ENCODE peak calls at places on chromosomes 7 and 10, in four cellular contexts. L, U, F and K are unnamed samples. For H3K36me3, the result is how much of the 10 kb centered on the place peaks cover.

GRCh38 chr10:119769886-119770285 is 44.0 kb downstream of the INPP5F start:
- DNase-seq in L (no peak), F (no peak), U (no peak), K (no peak)

GRCh38 chr7:112147752-112148435 is 58.3 kb downstream of the DOCK4 start:
- DNase-seq in L (no peak), F (no peak), U (no peak), K (no peak)

GRCh38 chr10:103554488-103555320 is 61.2 kb downstream of the NEURL1 start:
- DNase-seq in F (no peak), U (peak), L (peak), K (no peak)

GRCh38 chr7:66206116-66206908 is 1.2 kb downstream of the TPST1 start:
- DNase-seq in L (no peak), U (no peak), F (no peak), K (no peak)

GRCh38 chr10:1420663-1421362 is 316.5 kb downstream of the ADARB2 start:
- DNase-seq in U (peak), L (peak), F (peak), K (peak)

GRCh38 chr7:22551768-22552513 is 52.0 kb upstream of the STEAP1B start:
- DNase-seq in L (no peak), F (no peak), U (no peak), K (no peak)

GRCh38 chr10:47264797-47265281 is 35.2 kb upstream of the GDF10 start:
- DNase-seq in U (no peak), F (no peak), L (peak), K (no peak)

GRCh38 chr10:16297652-16298051 is 139.2 kb upstream of the PTER start:
- DNase-seq in F (no peak), L (no peak), U (no peak), K (no peak)

GRCh38 chr7:85135931-85136330 is 50.9 kb downstream of the SEMA3D start:
- DNase-seq in L (no peak), U (no peak), F (no peak), K (no peak)

GRCh38 chr7:151131622-151132293 is 35.7 kb downstream of the GBX1 start:
- DNase-seq in L (no peak), F (no peak), U (no peak), K (no peak)

DNA sequence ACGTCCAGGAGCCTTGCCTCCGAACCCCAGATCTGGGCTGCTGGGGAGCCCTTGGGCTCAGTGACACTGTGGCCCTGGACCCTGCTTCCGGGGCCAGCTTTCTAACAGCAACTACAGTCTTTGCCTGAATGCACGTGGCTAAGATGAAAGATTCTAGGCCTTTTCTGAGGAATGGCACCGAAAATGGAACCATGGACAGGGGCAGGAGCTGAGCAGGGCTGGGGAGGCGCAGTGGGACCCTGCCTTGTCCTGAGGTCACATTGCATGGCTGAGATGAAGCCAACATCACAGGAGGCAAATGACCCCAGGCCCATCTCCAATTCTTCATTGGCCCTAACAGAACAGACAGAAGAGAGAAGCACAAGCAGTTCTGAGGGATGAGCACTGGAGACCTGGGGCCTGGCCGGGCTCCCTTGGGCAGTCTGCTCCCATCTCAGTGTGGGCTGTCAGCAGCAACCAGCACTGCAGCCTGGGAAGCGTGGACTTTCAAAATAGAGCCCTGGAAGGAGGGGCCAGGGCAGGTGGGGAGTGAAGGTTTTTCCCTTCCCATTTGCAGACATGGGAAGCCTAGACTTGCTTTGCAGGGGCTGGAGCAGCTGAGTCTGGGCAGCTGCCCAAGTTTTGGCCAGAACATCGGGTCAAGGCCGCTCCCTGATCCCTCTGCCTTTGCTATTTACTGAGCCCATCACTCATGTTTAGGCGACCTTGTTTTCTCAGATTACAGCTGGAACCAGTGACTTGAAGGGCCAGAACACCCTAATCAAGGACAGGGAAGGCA is 114.4 kb upstream of the TCERG1L start:
- DNase-seq in U (no peak), F (no peak), L (no peak), K (no peak)
- TF ChIP-seq REST in U (no peak), F (no peak), L (peak), K (peak)

GRCh38 chr7:7738177-7738576 is 19.8 kb upstream of the RPA3 start:
- DNase-seq in F (no peak), U (no peak), L (no peak), K (no peak)
- H3K36me3 ChIP-seq in F (under half), U (under half), L (under half), K (under half)

DNA sequence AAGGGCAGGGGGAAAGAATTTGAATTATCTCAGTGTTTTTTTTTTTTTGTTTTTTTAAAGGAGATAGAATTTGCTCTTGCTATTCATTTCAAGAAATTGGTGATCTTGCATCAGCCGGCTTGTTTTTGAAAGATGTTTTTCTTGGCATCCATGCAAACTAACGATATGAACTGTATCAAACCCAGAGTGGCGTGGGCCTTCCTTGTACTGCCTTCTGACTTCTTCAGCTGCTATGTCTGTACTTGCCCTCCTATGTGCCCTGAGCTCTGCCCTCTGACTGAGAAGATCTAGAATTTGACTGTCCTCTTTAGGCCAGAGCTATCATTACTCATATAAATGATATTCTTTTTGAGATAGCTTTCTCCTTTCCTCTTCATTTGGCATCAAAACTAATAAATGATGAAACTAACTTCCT is 183.1 kb downstream of the EXOC4 start:
- DNase-seq in L (no peak), F (no peak), U (no peak), K (no peak)
- TF ChIP-seq TCF7L2 in L (no peak), F (no peak), U (no peak), K (no peak)

GRCh38 chr7:100611983-100612729 is at the start of gene MOSPD3:
- DNase-seq in U (peak), L (peak), F (peak), K (peak)
- TF ChIP-seq REST in U (peak), L (no peak), F (no peak), K (no peak)

GRCh38 chr7:50554431-50554830 is 10.8 kb downstream of the DDC start:
- DNase-seq in F (no peak), U (no peak), L (no peak), K (no peak)

GRCh38 chr7:50557114-50557513 is 8.1 kb downstream of the DDC start:
- DNase-seq in U (no peak), L (no peak), F (no peak), K (no peak)

GRCh38 chr7:50554923-50555322 is 10.3 kb downstream of the DDC start:
- DNase-seq in U (no peak), L (no peak), F (no peak), K (no peak)

GRCh38 chr7:50556247-50556976 is 8.8 kb downstream of the DDC start:
- DNase-seq in F (no peak), U (no peak), L (peak), K (no peak)

DNA sequence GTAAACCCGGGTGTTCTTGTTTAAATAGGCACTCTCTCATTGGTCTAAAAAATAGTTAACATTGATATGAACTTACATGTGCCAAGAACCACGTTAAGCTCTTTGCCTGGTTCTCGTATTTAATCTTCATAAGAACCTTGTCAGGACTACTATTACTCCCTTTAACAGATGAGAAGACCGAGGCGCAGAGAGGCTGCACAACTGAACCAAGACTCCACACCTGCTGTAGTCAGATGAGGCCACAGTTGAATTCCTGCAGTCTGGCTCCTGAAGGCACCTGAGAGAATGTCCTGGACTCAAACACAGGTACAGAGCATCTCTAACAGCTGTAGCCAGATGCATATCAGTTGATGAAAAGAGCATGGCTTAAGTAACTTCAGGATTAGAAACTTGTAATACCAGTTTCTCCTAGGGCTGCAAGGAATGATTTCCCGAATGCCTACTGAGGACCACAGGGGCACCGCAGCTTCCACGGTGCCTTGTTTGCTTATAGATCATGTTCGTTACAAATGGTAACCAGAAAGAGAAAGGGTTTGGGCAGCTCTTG is 9.5 kb downstream of the DDC start:
- DNase-seq in U (no peak), F (no peak), L (no peak), K (no peak)
- H3K36me3 ChIP-seq in U (under half), F (under half), L (under half), K (under half)

DNA sequence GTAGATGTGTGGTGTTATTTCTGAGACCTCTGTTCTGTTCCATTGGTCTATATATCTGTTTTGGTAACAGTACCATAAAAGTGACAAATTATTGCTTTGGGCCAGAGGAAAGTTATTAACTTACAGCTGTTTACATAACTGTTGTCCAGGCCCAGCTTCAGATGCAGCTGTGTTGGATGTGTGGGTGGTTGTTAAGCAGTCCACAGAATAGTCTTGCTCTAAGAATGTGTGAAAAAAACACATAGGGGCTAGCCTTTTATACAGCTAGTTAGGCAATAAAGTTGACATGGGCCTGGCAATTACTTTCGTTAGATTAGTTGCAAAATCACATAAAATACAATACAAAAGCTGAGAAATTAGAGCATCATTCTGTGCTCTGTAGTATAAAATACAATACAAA is 31.9 kb downstream of the DLD start:
- DNase-seq in F (no peak), U (no peak), L (no peak), K (no peak)
- TF ChIP-seq TCF7L2 in F (no peak), U (no peak), L (no peak), K (no peak)